ENCODE peak calls at places on chromosomes 13 and 19, in six cellular contexts. One of them, this sample, is unnamed.

GRCh38 chr13:38223093-38223492 is 126.6 kb upstream of the UFM1 start:
- DNase-seq in MM.1S: no peak
- DNase-seq in mucosa of descending colon: no peak
- DNase-seq in neuronal stem cell: peak; percentile 38
- DNase-seq in cardiac fibroblast: peak; percentile 64
- DNase-seq in K562: peak; percentile 3
- DNase-seq in this sample: no peak

GRCh38 chr19:45954132-45954531 is 19.5 kb downstream of the NOVA2 start:
- DNase-seq in MM.1S: no peak
- DNase-seq in mucosa of descending colon: no peak
- DNase-seq in neuronal stem cell: peak; percentile 93
- DNase-seq in cardiac fibroblast: no peak
- DNase-seq in K562: no peak
- DNase-seq in this sample: no peak

GRCh38 chr19:36049080-36049698 is 4.9 kb downstream of the THAP8 start:
- DNase-seq in MM.1S: no peak
- DNase-seq in mucosa of descending colon: no peak
- DNase-seq in neuronal stem cell: no peak
- DNase-seq in cardiac fibroblast: no peak
- DNase-seq in K562: no peak
- DNase-seq in this sample: no peak

GRCh38 chr13:81318231-81319019 is 977.5 kb upstream of the SPRY2 start:
- DNase-seq in MM.1S: no peak
- DNase-seq in mucosa of descending colon: no peak
- DNase-seq in neuronal stem cell: no peak
- DNase-seq in cardiac fibroblast: no peak
- DNase-seq in K562: no peak
- DNase-seq in this sample: no peak

GRCh38 chr19:37128821-37129177 is 43.7 kb downstream of the ZNF585A start:
- DNase-seq in MM.1S: no peak
- DNase-seq in mucosa of descending colon: no peak
- DNase-seq in neuronal stem cell: no peak
- DNase-seq in cardiac fibroblast: no peak
- DNase-seq in K562: no peak
- DNase-seq in this sample: no peak

GRCh38 chr13:25574437-25575426 is 203.0 kb downstream of the ATP8A2 start:
- DNase-seq in MM.1S: peak; percentile 58
- DNase-seq in mucosa of descending colon: peak; percentile 42
- DNase-seq in neuronal stem cell: peak; percentile 90
- DNase-seq in cardiac fibroblast: peak; percentile 88
- DNase-seq in K562: peak; percentile 56
- DNase-seq in this sample: peak; percentile 87

GRCh38 chr13:91097269-91097668 is 250.2 kb upstream of the MIR17HG start:
- DNase-seq in MM.1S: no peak
- DNase-seq in mucosa of descending colon: no peak
- DNase-seq in neuronal stem cell: no peak
- DNase-seq in cardiac fibroblast: no peak
- DNase-seq in K562: no peak
- DNase-seq in this sample: no peak

GRCh38 chr13:38888309-38888708 is 102.3 kb downstream of the STOML3 start:
- DNase-seq in MM.1S: no peak
- DNase-seq in mucosa of descending colon: no peak
- DNase-seq in neuronal stem cell: no peak
- DNase-seq in cardiac fibroblast: peak; percentile 37
- DNase-seq in K562: no peak
- DNase-seq in this sample: no peak

GRCh38 chr13:75704942-75705320 is 68.8 kb downstream of the LMO7 start:
- DNase-seq in MM.1S: no peak
- DNase-seq in mucosa of descending colon: peak; percentile 81
- DNase-seq in neuronal stem cell: no peak
- DNase-seq in cardiac fibroblast: peak; percentile 34
- DNase-seq in K562: no peak
- DNase-seq in this sample: no peak

GRCh38 chr19:49132974-49133609 is 13.7 kb downstream of the PPFIA3 start:
- DNase-seq in MM.1S: no peak
- DNase-seq in mucosa of descending colon: peak; percentile 83
- DNase-seq in neuronal stem cell: no peak
- DNase-seq in cardiac fibroblast: no peak
- DNase-seq in K562: peak; percentile 39
- DNase-seq in this sample: no peak

GRCh38 chr13:78129850-78130249 is 211.2 kb upstream of the EDNRB start:
- DNase-seq in MM.1S: no peak
- DNase-seq in mucosa of descending colon: no peak
- DNase-seq in neuronal stem cell: no peak
- DNase-seq in cardiac fibroblast: no peak
- DNase-seq in K562: no peak
- DNase-seq in this sample: no peak

DNA sequence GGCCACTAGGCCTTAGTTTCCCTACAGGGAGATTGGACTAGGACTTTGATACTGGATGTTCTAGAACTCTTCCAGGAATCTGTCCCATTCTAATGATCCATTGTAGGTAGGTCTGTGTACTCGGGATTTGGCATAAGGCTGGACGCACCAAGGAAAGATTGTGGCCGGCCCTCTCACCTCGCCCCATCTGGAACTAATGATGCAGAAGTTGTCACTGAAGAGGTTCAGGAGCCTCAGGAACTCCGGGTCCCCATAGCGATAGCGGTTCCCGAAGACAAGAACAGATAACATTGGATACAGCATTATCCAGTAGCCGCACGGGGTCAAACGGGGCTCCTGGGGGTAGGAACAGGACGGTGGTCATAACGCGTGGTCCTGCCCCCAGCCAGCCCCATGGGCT is 11.2 kb downstream of the EGLN2 start:
- DNase-seq in MM.1S: no peak
- DNase-seq in mucosa of descending colon: no peak
- DNase-seq in neuronal stem cell: no peak
- DNase-seq in cardiac fibroblast: no peak
- DNase-seq in K562: peak; percentile 13
- DNase-seq in this sample: no peak
- H3K4me3 ChIP-seq in MM.1S: no peak overlapping the region
- H3K4me3 ChIP-seq in mucosa of descending colon: no peak overlapping the region
- H3K4me3 ChIP-seq in neuronal stem cell: peak overlapping the region; percentile 30
- H3K4me3 ChIP-seq in cardiac fibroblast: no peak overlapping the region
- H3K4me3 ChIP-seq in K562: peak overlapping the region; percentile 46
- H3K4me3 ChIP-seq in this sample: no peak overlapping the region

GRCh38 chr19:19345232-19345631 is 24.6 kb downstream of the MAU2 start:
- DNase-seq in MM.1S: no peak
- DNase-seq in mucosa of descending colon: no peak
- DNase-seq in neuronal stem cell: no peak
- DNase-seq in cardiac fibroblast: no peak
- DNase-seq in K562: no peak
- DNase-seq in this sample: no peak

GRCh38 chr19:19342086-19343015 is 21.7 kb downstream of the MAU2 start:
- DNase-seq in MM.1S: peak; percentile 66
- DNase-seq in mucosa of descending colon: peak; percentile 79
- DNase-seq in neuronal stem cell: peak; percentile 60
- DNase-seq in cardiac fibroblast: peak; percentile 66
- DNase-seq in K562: peak; percentile 83
- DNase-seq in this sample: no peak

GRCh38 chr19:19343762-19344161 is 23.1 kb downstream of the MAU2 start:
- DNase-seq in MM.1S: no peak
- DNase-seq in mucosa of descending colon: no peak
- DNase-seq in neuronal stem cell: no peak
- DNase-seq in cardiac fibroblast: no peak
- DNase-seq in K562: no peak
- DNase-seq in this sample: no peak

GRCh38 chr19:19341026-19341425 is 20.4 kb downstream of the MAU2 start:
- DNase-seq in MM.1S: no peak
- DNase-seq in mucosa of descending colon: no peak
- DNase-seq in neuronal stem cell: no peak
- DNase-seq in cardiac fibroblast: no peak
- DNase-seq in K562: no peak
- DNase-seq in this sample: no peak

DNA sequence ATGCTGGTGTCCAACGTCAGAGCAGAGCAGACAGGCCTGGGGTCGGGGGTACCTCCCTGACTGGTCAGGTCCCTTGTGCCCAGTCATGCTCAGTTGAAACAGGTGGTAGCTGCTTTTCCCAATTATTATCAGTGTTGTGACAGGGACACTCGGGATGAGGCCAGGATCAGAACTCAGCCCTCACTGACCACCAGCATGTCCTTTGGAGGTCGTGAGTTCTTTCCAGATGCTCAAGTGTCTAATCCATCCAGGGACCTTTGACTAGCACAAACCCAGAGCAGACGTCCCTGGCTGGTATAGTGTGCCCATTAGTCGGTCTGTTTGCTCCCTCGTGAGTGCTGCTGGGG is 22.4 kb downstream of the MAU2 start:
- DNase-seq in MM.1S: no peak
- DNase-seq in mucosa of descending colon: no peak
- DNase-seq in neuronal stem cell: no peak
- DNase-seq in cardiac fibroblast: no peak
- DNase-seq in K562: no peak
- DNase-seq in this sample: no peak
- H3K4me3 ChIP-seq in MM.1S: no peak overlapping the region
- H3K4me3 ChIP-seq in mucosa of descending colon: no peak overlapping the region
- H3K4me3 ChIP-seq in neuronal stem cell: no peak overlapping the region
- H3K4me3 ChIP-seq in cardiac fibroblast: no peak overlapping the region
- H3K4me3 ChIP-seq in K562: no peak overlapping the region
- H3K4me3 ChIP-seq in this sample: no peak overlapping the region

GRCh38 chr13:23322353-23323336 is 110.9 kb downstream of the SACS start:
- DNase-seq in MM.1S: no peak
- DNase-seq in mucosa of descending colon: no peak
- DNase-seq in neuronal stem cell: no peak
- DNase-seq in cardiac fibroblast: no peak
- DNase-seq in K562: no peak
- DNase-seq in this sample: no peak

GRCh38 chr13:23321534-23322241 is 111.8 kb downstream of the SACS start:
- DNase-seq in MM.1S: peak; percentile 10
- DNase-seq in mucosa of descending colon: no peak
- DNase-seq in neuronal stem cell: no peak
- DNase-seq in cardiac fibroblast: peak; percentile 98
- DNase-seq in K562: no peak
- DNase-seq in this sample: no peak

GRCh38 chr13:23323946-23324709 is 109.4 kb downstream of the SACS start:
- DNase-seq in MM.1S: no peak
- DNase-seq in mucosa of descending colon: no peak
- DNase-seq in neuronal stem cell: no peak
- DNase-seq in cardiac fibroblast: peak; percentile 66
- DNase-seq in K562: no peak
- DNase-seq in this sample: no peak

GRCh38 chr13:23319915-23320224 is 113.6 kb downstream of the SACS start:
- DNase-seq in MM.1S: no peak
- DNase-seq in mucosa of descending colon: no peak
- DNase-seq in neuronal stem cell: no peak
- DNase-seq in cardiac fibroblast: no peak
- DNase-seq in K562: no peak
- DNase-seq in this sample: no peak

GRCh38 chr13:23320926-23321533 is 112.5 kb downstream of the SACS start:
- DNase-seq in MM.1S: no peak
- DNase-seq in mucosa of descending colon: no peak
- DNase-seq in neuronal stem cell: no peak
- DNase-seq in cardiac fibroblast: no peak
- DNase-seq in K562: no peak
- DNase-seq in this sample: no peak
- H3K4me3 ChIP-seq in MM.1S: peak overlapping the region; percentile 27
- H3K4me3 ChIP-seq in mucosa of descending colon: no peak overlapping the region
- H3K4me3 ChIP-seq in neuronal stem cell: no peak overlapping the region
- H3K4me3 ChIP-seq in cardiac fibroblast: no peak overlapping the region
- H3K4me3 ChIP-seq in K562: no peak overlapping the region
- H3K4me3 ChIP-seq in this sample: no peak overlapping the region

GRCh38 chr19:54616057-54616456 is 14.2 kb upstream of the LILRB1 start:
- DNase-seq in MM.1S: no peak
- DNase-seq in mucosa of descending colon: no peak
- DNase-seq in neuronal stem cell: no peak
- DNase-seq in cardiac fibroblast: no peak
- DNase-seq in K562: no peak
- DNase-seq in this sample: no peak

GRCh38 chr19:54608205-54608604 is 14.8 kb downstream of the LILRA1 start:
- DNase-seq in MM.1S: no peak
- DNase-seq in mucosa of descending colon: no peak
- DNase-seq in neuronal stem cell: no peak
- DNase-seq in cardiac fibroblast: no peak
- DNase-seq in K562: no peak
- DNase-seq in this sample: no peak

GRCh38 chr19:54608792-54609191 is 15.4 kb downstream of the LILRA1 start:
- DNase-seq in MM.1S: no peak
- DNase-seq in mucosa of descending colon: no peak
- DNase-seq in neuronal stem cell: no peak
- DNase-seq in cardiac fibroblast: no peak
- DNase-seq in K562: no peak
- DNase-seq in this sample: no peak

GRCh38 chr19:54609356-54609791 is 15.9 kb downstream of the LILRA1 start:
- DNase-seq in MM.1S: no peak
- DNase-seq in mucosa of descending colon: no peak
- DNase-seq in neuronal stem cell: no peak
- DNase-seq in cardiac fibroblast: no peak
- DNase-seq in K562: no peak
- DNase-seq in this sample: no peak

GRCh38 chr19:54612428-54612827 is 17.9 kb upstream of the LILRB1 start:
- DNase-seq in MM.1S: no peak
- DNase-seq in mucosa of descending colon: no peak
- DNase-seq in neuronal stem cell: no peak
- DNase-seq in cardiac fibroblast: no peak
- DNase-seq in K562: no peak
- DNase-seq in this sample: no peak
- H3K4me3 ChIP-seq in MM.1S: no peak overlapping the region
- H3K4me3 ChIP-seq in mucosa of descending colon: no peak overlapping the region
- H3K4me3 ChIP-seq in neuronal stem cell: no peak overlapping the region
- H3K4me3 ChIP-seq in cardiac fibroblast: no peak overlapping the region
- H3K4me3 ChIP-seq in K562: no peak overlapping the region
- H3K4me3 ChIP-seq in this sample: no peak overlapping the region